ENCODE peak calls at places on chromosome 16, in five cellular contexts. Z, U, M, V and N are unnamed samples.

GRCh38 chr16:51839697-51840462 is 688.8 kb upstream of the SALL1 start:
- DNase-seq in U (no peak), Z (no peak), M (no peak), V (no peak), N (no peak)

GRCh38 chr16:69479806-69480205 is 55.4 kb downstream of the CYB5B start:
- DNase-seq in U (no peak), Z (no peak), V (no peak), M (no peak), N (no peak)

GRCh38 chr16:65122974-65123845 is 1.3 kb upstream of the CDH11 start:
- DNase-seq in Z (no peak), M (no peak), U (peak; percentile 73), V (no peak), N (no peak)

GRCh38 chr16:23356941-23357340 is 54.8 kb downstream of the SCNN1B start:
- DNase-seq in V (no peak), U (no peak), Z (no peak), M (no peak), N (no peak)

GRCh38 chr16:28589930-28590329 is 6.9 kb downstream of the SULT1A2 start:
- DNase-seq in Z (no peak), V (no peak), U (no peak), M (no peak), N (no peak)

GRCh38 chr16:68771922-68772681 is 35.0 kb downstream of the CDH1 start:
- DNase-seq in Z (no peak), U (no peak), M (no peak), V (no peak), N (peak; percentile 42)

GRCh38 chr16:45454-45853 is 8.0 kb downstream of the POLR3K start:
- DNase-seq in Z (no peak), V (no peak), U (no peak), M (peak; percentile 32), N (no peak)

GRCh38 chr16:17211797-17212196 is 259.0 kb downstream of the XYLT1 start:
- DNase-seq in V (no peak), U (no peak), Z (no peak), M (no peak), N (no peak)

GRCh38 chr16:89187337-89188063 is 12.8 kb downstream of the SLC22A31 start:
- DNase-seq in M (no peak), V (no peak), U (peak; percentile 24), Z (no peak), N (no peak)

GRCh38 chr16:54506691-54507090 is 220.1 kb upstream of the IRX3 start:
- DNase-seq in Z (no peak), V (no peak), M (no peak), U (no peak), N (no peak)